ENCODE peak calls at places on chromosomes 16 and 17, in six cellular contexts. One of them, this sample, is unnamed.

GRCh38 chr17:73464447-73464846 is 152.6 kb upstream of the CDC42EP4 start:
- DNase-seq in upper lobe of right lung: no peak
- DNase-seq in SK-N-DZ: no peak
- DNase-seq in CD4-positive, CD25-positive, alpha-beta regulatory T cell: no peak
- DNase-seq in stimulated activated CD8-positive, alpha-beta memory T cell treated with anti-CD3 and anti-CD28 coated beads, Interleukin-7, amount 100 ng/mL, for 1 hour: no peak
- DNase-seq in MCF 10A: no peak
- DNase-seq in this sample: no peak

GRCh38 chr16:85426806-85427205 is 186.3 kb upstream of the GSE1 start:
- DNase-seq in MCF 10A: no peak
- DNase-seq in CD4-positive, CD25-positive, alpha-beta regulatory T cell: no peak
- DNase-seq in SK-N-DZ: no peak
- DNase-seq in upper lobe of right lung: no peak
- DNase-seq in stimulated activated CD8-positive, alpha-beta memory T cell treated with anti-CD3 and anti-CD28 coated beads, Interleukin-7, amount 100 ng/mL, for 1 hour: no peak
- DNase-seq in this sample: no peak

GRCh38 chr17:41666336-41666680 is 22.4 kb upstream of the EIF1 start:
- DNase-seq in SK-N-DZ: peak; percentile 50
- DNase-seq in MCF 10A: peak; percentile 52
- DNase-seq in upper lobe of right lung: peak; percentile 70
- DNase-seq in stimulated activated CD8-positive, alpha-beta memory T cell treated with anti-CD3 and anti-CD28 coated beads, Interleukin-7, amount 100 ng/mL, for 1 hour: no peak
- DNase-seq in CD4-positive, CD25-positive, alpha-beta regulatory T cell: peak; percentile 81
- DNase-seq in this sample: no peak

GRCh38 chr16:3242709-3243108 is 7.8 kb upstream of the ZNF200 start:
- DNase-seq in CD4-positive, CD25-positive, alpha-beta regulatory T cell: no peak
- DNase-seq in SK-N-DZ: no peak
- DNase-seq in upper lobe of right lung: no peak
- DNase-seq in stimulated activated CD8-positive, alpha-beta memory T cell treated with anti-CD3 and anti-CD28 coated beads, Interleukin-7, amount 100 ng/mL, for 1 hour: no peak
- DNase-seq in MCF 10A: peak; percentile 84
- DNase-seq in this sample: no peak

GRCh38 chr16:86554599-86554916 is 477 bp downstream of the MTHFSD start:
- DNase-seq in MCF 10A: no peak
- DNase-seq in CD4-positive, CD25-positive, alpha-beta regulatory T cell: no peak
- DNase-seq in stimulated activated CD8-positive, alpha-beta memory T cell treated with anti-CD3 and anti-CD28 coated beads, Interleukin-7, amount 100 ng/mL, for 1 hour: no peak
- DNase-seq in upper lobe of right lung: no peak
- DNase-seq in SK-N-DZ: no peak
- DNase-seq in this sample: no peak

GRCh38 chr17:67487506-67487905 is 110.4 kb downstream of the PITPNC1 start:
- DNase-seq in SK-N-DZ: no peak
- DNase-seq in CD4-positive, CD25-positive, alpha-beta regulatory T cell: no peak
- DNase-seq in stimulated activated CD8-positive, alpha-beta memory T cell treated with anti-CD3 and anti-CD28 coated beads, Interleukin-7, amount 100 ng/mL, for 1 hour: no peak
- DNase-seq in MCF 10A: no peak
- DNase-seq in upper lobe of right lung: no peak
- DNase-seq in this sample: no peak

GRCh38 chr17:47229535-47230443 is 20.6 kb downstream of the MYL4 start:
- DNase-seq in SK-N-DZ: peak; percentile 85
- DNase-seq in MCF 10A: peak; percentile 95
- DNase-seq in upper lobe of right lung: peak; percentile 83
- DNase-seq in stimulated activated CD8-positive, alpha-beta memory T cell treated with anti-CD3 and anti-CD28 coated beads, Interleukin-7, amount 100 ng/mL, for 1 hour: peak; percentile 58
- DNase-seq in CD4-positive, CD25-positive, alpha-beta regulatory T cell: peak; percentile 38
- DNase-seq in this sample: no peak

GRCh38 chr17:29561541-29562517 is 5.0 kb downstream of the ABHD15 start:
- DNase-seq in upper lobe of right lung: peak; percentile 65
- DNase-seq in CD4-positive, CD25-positive, alpha-beta regulatory T cell: no peak
- DNase-seq in stimulated activated CD8-positive, alpha-beta memory T cell treated with anti-CD3 and anti-CD28 coated beads, Interleukin-7, amount 100 ng/mL, for 1 hour: no peak
- DNase-seq in SK-N-DZ: no peak
- DNase-seq in MCF 10A: no peak
- DNase-seq in this sample: no peak

GRCh38 chr17:82320140-82320840 is 2.9 kb upstream of the CD7 start:
- DNase-seq in upper lobe of right lung: peak; percentile 64
- DNase-seq in stimulated activated CD8-positive, alpha-beta memory T cell treated with anti-CD3 and anti-CD28 coated beads, Interleukin-7, amount 100 ng/mL, for 1 hour: no peak
- DNase-seq in MCF 10A: no peak
- DNase-seq in SK-N-DZ: no peak
- DNase-seq in CD4-positive, CD25-positive, alpha-beta regulatory T cell: no peak
- DNase-seq in this sample: no peak

GRCh38 chr17:46984892-46985291 is 5.8 kb upstream of the RPRML start:
- DNase-seq in MCF 10A: no peak
- DNase-seq in stimulated activated CD8-positive, alpha-beta memory T cell treated with anti-CD3 and anti-CD28 coated beads, Interleukin-7, amount 100 ng/mL, for 1 hour: no peak
- DNase-seq in SK-N-DZ: no peak
- DNase-seq in upper lobe of right lung: no peak
- DNase-seq in CD4-positive, CD25-positive, alpha-beta regulatory T cell: no peak
- DNase-seq in this sample: no peak

This sample was measured in esophagus squamous epithelium.